ENCODE peak calls at places on chromosome 15, in four cellular contexts. K, X, D and Y are unnamed samples.

GRCh38 chr15:91890614-91891013 is 37.1 kb downstream of the SLCO3A1 start:
- DNase-seq in K (no peak), X (no peak), D (no peak), Y (no peak)

GRCh38 chr15:32706704-32707103 is 11.1 kb upstream of the GREM1 start:
- DNase-seq in K (no peak), X (no peak), D (no peak), Y (no peak)

GRCh38 chr15:68401496-68402431 is 30.2 kb downstream of the ITGA11 start:
- DNase-seq in K (no peak), X (no peak), D (no peak), Y (no peak)

GRCh38 chr15:42915654-42916053 is 4.9 kb downstream of the TTBK2 start:
- DNase-seq in K (no peak), X (no peak), D (no peak), Y (no peak)

GRCh38 chr15:77525411-77525811 is 104.7 kb downstream of the HMG20A start:
- DNase-seq in K (no peak), X (peak; percentile 25), D (no peak), Y (no peak)

GRCh38 chr15:67043939-67044771 is 21.2 kb upstream of the SMAD3 start:
- DNase-seq in K (no peak), X (no peak), D (no peak), Y (no peak)

GRCh38 chr15:73130830-73131229 is 78.6 kb downstream of the NEO1 start:
- DNase-seq in K (no peak), X (no peak), D (no peak), Y (no peak)

GRCh38 chr15:42130246-42130986 is 26.0 kb downstream of the PLA2G4F start:
- DNase-seq in K (no peak), X (no peak), D (no peak), Y (no peak)

GRCh38 chr15:39555885-39556284 is 25.0 kb upstream of the THBS1 start:
- DNase-seq in K (no peak), X (no peak), D (no peak), Y (no peak)

GRCh38 chr15:65416845-65417416 is 5.8 kb downstream of the IGDCC4 start:
- DNase-seq in K (no peak), X (peak; percentile 87), D (no peak), Y (no peak)

GRCh38 chr15:45616901-45617323 is 17.9 kb upstream of the SQOR start:
- DNase-seq in K (no peak), X (no peak), D (no peak), Y (no peak)

GRCh38 chr15:77029166-77030041 is 34.5 kb downstream of the PSTPIP1 start:
- DNase-seq in K (peak; percentile 73), X (peak; percentile 35), D (peak; percentile 58), Y (peak; percentile 8)

GRCh38 chr15:76161153-76162049 is 101.6 kb downstream of the TMEM266 start:
- DNase-seq in K (no peak), X (peak; percentile 54), D (no peak), Y (no peak)

GRCh38 chr15:40232625-40233070 is 6.2 kb upstream of the PAK6 start:
- DNase-seq in K (no peak), X (no peak), D (no peak), Y (no peak)

GRCh38 chr15:40047413-40048154 is 8.6 kb upstream of the SRP14 start:
- DNase-seq in K (peak; percentile 64), X (peak; percentile 66), D (peak; percentile 71), Y (no peak)

GRCh38 chr15:44636976-44637375 is 26.5 kb downstream of the SPG11 start:
- DNase-seq in K (no peak), X (no peak), D (no peak), Y (no peak)

GRCh38 chr15:50135123-50135541 is 16.1 kb upstream of the ATP8B4 start:
- DNase-seq in K (no peak), X (no peak), D (no peak), Y (no peak)

GRCh38 chr15:87492321-87492720 is 764.2 kb downstream of the NTRK3 start:
- DNase-seq in K (no peak), X (no peak), D (no peak), Y (no peak)

GRCh38 chr15:61422773-61423172 is 193.7 kb upstream of the RORA start:
- DNase-seq in K (no peak), X (no peak), D (no peak), Y (no peak)

GRCh38 chr15:47887181-47887580 is 169.9 kb downstream of the SEMA6D start:
- DNase-seq in K (no peak), X (no peak), D (no peak), Y (no peak)

GRCh38 chr15:53197426-53197839 is 407.3 kb upstream of the ONECUT1 start:
- DNase-seq in K (peak; percentile 69), X (peak; percentile 73), D (peak; percentile 60), Y (peak; percentile 64)

GRCh38 chr15:34986326-34987181 is 1.5 kb downstream of the ZNF770 start:
- DNase-seq in K (no peak), X (no peak), D (no peak), Y (no peak)

GRCh38 chr15:59688383-59688887 is 685 bp downstream of the BNIP2 start:
- DNase-seq in K (no peak), X (no peak), D (no peak), Y (no peak)

GRCh38 chr15:45457641-45458539 is 64.7 kb downstream of the SLC30A4 start:
- DNase-seq in K (no peak), X (no peak), D (no peak), Y (no peak)

GRCh38 chr15:65829150-65829764 is 37.2 kb upstream of the DENND4A start:
- DNase-seq in K (no peak), X (no peak), D (no peak), Y (no peak)

GRCh38 chr15:65286069-65286703 is 497 bp downstream of the PARP16 start:
- DNase-seq in K (peak; percentile 84), X (peak; percentile 72), D (peak; percentile 82), Y (no peak)

GRCh38 chr15:42401544-42402478 is 42.5 kb downstream of the CAPN3 start:
- DNase-seq in K (no peak), X (no peak), D (no peak), Y (no peak)

GRCh38 chr15:39783244-39783820 is 691 bp upstream of the FSIP1 start:
- DNase-seq in K (no peak), X (no peak), D (no peak), Y (no peak)

GRCh38 chr15:49174902-49175301 is 4.9 kb downstream of the GALK2 start:
- DNase-seq in K (no peak), X (no peak), D (no peak), Y (no peak)

GRCh38 chr15:45157974-45158373 is 28.2 kb downstream of the DUOX1 start:
- DNase-seq in K (no peak), X (no peak), D (no peak), Y (no peak)

DNA sequence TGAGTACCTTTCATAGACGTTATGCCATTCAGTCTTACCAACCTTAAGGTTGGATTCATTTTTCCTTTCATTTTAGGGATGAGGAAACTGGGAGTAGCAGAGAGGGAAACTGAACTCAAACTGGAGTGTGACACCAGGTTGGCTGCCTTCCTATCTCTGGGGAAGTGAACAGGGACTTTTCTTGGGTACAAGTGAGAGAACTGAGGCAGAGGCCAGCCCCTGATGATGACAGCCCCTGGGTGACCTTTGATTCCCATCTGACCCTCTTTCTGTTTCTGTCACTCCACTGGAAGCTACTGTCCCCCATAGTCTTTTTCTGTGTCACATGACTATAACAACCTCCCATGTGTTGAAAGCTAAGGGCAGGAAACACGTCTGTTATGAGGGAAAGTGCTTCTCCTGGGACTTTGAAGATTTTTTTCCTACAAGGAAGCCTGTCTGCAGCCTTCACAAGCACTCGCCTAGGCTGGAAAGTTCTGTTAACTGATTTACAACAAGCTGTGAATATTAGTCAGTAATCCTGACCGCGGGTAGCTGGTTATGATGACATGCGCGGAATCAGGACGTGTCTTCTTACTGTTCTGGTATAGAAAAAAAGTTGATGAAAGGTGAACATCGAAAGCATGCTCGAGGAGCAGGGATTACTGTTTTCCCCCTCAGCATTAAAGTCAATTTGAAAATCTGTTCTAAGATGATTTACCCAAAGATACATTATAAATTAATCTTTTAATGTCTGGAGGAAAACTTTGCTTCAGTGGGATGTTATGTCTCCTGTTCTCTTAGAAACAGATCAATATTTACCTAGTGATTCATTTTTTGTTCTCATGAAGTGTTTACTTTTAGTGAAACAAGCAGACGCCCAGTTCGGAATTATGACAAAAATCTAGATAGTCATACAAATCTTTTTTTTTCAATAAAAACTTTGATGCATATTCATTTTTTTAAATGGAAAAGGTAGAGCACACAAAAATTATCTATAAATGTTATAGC is 31.5 kb downstream of the ABHD2 start:
- DNase-seq in K (no peak), X (no peak), D (no peak), Y (no peak)
- H3K4me1 ChIP-seq in K (peaks cover 6% of the 10 kb centered on the region), X (peaks cover 48% of the 10 kb centered on the region), D (peaks cover 55% of the 10 kb centered on the region), Y (peaks cover 88% of the 10 kb centered on the region)

GRCh38 chr15:83732770-83733169 is 78.8 kb downstream of the ADAMTSL3 start:
- DNase-seq in K (no peak), X (no peak), D (no peak), Y (no peak)

GRCh38 chr15:83733206-83733605 is 79.3 kb downstream of the ADAMTSL3 start:
- DNase-seq in K (no peak), X (no peak), D (no peak), Y (no peak)

GRCh38 chr15:83733691-83734090 is 79.8 kb downstream of the ADAMTSL3 start:
- DNase-seq in K (no peak), X (no peak), D (no peak), Y (no peak)

GRCh38 chr15:83732196-83732595 is 78.3 kb downstream of the ADAMTSL3 start:
- DNase-seq in K (no peak), X (no peak), D (no peak), Y (no peak)

GRCh38 chr15:83734487-83734886 is 80.6 kb downstream of the ADAMTSL3 start:
- DNase-seq in K (no peak), X (no peak), D (no peak), Y (no peak)
- TF ChIP-seq CTCF in K (no peak), X (no peak), D (no peak), Y (no peak)

GRCh38 chr15:74794970-74795349 is 13.1 kb downstream of the CSK start:
- DNase-seq in K (no peak), X (no peak), D (no peak), Y (no peak)
- H3K4me1 ChIP-seq in K (peaks cover 12% of the 10 kb centered on the region), X (peaks cover 41% of the 10 kb centered on the region), D (peaks cover 69% of the 10 kb centered on the region), Y (no peaks in the 10 kb centered on the region)

DNA sequence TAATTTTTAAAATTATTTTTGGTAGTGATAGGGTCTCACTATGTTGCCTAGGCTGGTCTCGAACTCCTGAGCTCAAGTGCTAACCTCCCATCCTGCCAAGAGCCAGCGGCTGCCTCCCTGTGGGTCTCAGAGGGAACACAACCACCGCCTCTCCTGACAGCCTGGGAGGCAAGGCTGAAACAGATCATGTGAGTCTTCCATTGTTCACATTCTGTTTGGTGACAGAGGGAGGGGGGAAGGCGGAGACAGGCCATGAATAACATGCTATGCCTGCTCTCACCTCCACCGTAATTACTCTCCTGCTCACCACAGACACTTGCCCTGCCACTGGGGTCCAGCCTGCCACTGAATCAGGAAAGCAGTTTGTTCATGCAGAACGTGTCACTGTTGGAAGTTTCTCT is 78.3 kb upstream of the RASGRF1 start:
- DNase-seq in K (no peak), X (no peak), D (no peak), Y (no peak)
- TF ChIP-seq CTCF in K (no peak), X (no peak), D (no peak), Y (no peak)

GRCh38 chr15:38071211-38071972 is 137.0 kb downstream of the TMCO5A start:
- DNase-seq in K (no peak), X (no peak), D (no peak), Y (no peak)

GRCh38 chr15:38069506-38069905 is 135.1 kb downstream of the TMCO5A start:
- DNase-seq in K (peak; percentile 63), X (peak; percentile 46), D (no peak), Y (no peak)

GRCh38 chr15:38069001-38069400 is 134.6 kb downstream of the TMCO5A start:
- DNase-seq in K (no peak), X (no peak), D (no peak), Y (no peak)

GRCh38 chr15:38072007-38072506 is 137.6 kb downstream of the TMCO5A start:
- DNase-seq in K (no peak), X (no peak), D (no peak), Y (no peak)

GRCh38 chr15:38070778-38071177 is 136.3 kb downstream of the TMCO5A start:
- DNase-seq in K (no peak), X (no peak), D (no peak), Y (no peak)
- H3K4me1 ChIP-seq in K (no peaks in the 10 kb centered on the region), X (peaks cover 3% of the 10 kb centered on the region), D (peaks cover 45% of the 10 kb centered on the region), Y (no peaks in the 10 kb centered on the region)